ENCODE peak calls at places on chromosome 14, in six cellular contexts. G is HL-60, V is cardiac fibroblast, A is AG10803, N is fibroblast of the conjunctiva, E is lower lobe of right lung. T is an unnamed sample.

GRCh38 chr14:62015248-62015647 is 253.0 kb downstream of the SNAPC1 start:
- DNase-seq in G (no peak), V (no peak), A (peak; percentile 52), N (no peak), E (no peak), T (no peak)

GRCh38 chr14:99727096-99727870 is 43.2 kb downstream of the CYP46A1 start:
- DNase-seq in G (no peak), V (no peak), A (no peak), N (no peak), E (peak; percentile 28), T (no peak)

GRCh38 chr14:36773136-36773540 is 111.5 kb downstream of the PAX9 start:
- DNase-seq in G (no peak), V (no peak), A (peak; percentile 18), N (no peak), E (no peak), T (no peak)

GRCh38 chr14:96584199-96584906 is 82.2 kb downstream of the PAPOLA start:
- DNase-seq in G (peak; percentile 12), V (peak; percentile 13), A (no peak), N (no peak), E (no peak), T (peak; percentile 26)

GRCh38 chr14:104650057-104650980 is 39.1 kb upstream of the INF2 start:
- DNase-seq in G (no peak), V (peak; percentile 58), A (peak; percentile 28), N (peak; percentile 14), E (peak; percentile 69), T (no peak)

GRCh38 chr14:61524211-61524806 is 171.0 kb upstream of the HIF1A start:
- DNase-seq in G (no peak), V (peak; percentile 87), A (peak; percentile 82), N (no peak), E (no peak), T (no peak)

GRCh38 chr14:81427348-81428058 is 27.4 kb upstream of the STON2 start:
- DNase-seq in G (no peak), V (no peak), A (no peak), N (no peak), E (peak; percentile 48), T (no peak)

GRCh38 chr14:55609681-55610080 is 29.7 kb downstream of the KTN1 start:
- DNase-seq in G (no peak), V (peak; percentile 64), A (peak; percentile 63), N (no peak), E (no peak), T (no peak)

GRCh38 chr14:73762375-73762822 is 48.2 kb upstream of the PNMA1 start:
- DNase-seq in G (no peak), V (no peak), A (no peak), N (no peak), E (no peak), T (peak; percentile 11)

GRCh38 chr14:68823434-68824206 is 30.8 kb upstream of the ZFP36L1 start:
- DNase-seq in G (no peak), V (no peak), A (no peak), N (no peak), E (no peak), T (no peak)

GRCh38 chr14:100376751-100377171 is 53.6 kb downstream of the SLC25A47 start:
- DNase-seq in G (no peak), V (peak; percentile 46), A (peak; percentile 29), N (no peak), E (no peak), T (no peak)

GRCh38 chr14:103209054-103209453 is 85.8 kb downstream of the TNFAIP2 start:
- DNase-seq in G (no peak), V (no peak), A (peak; percentile 23), N (no peak), E (no peak), T (no peak)

GRCh38 chr14:74501135-74501614 is 7.6 kb downstream of the ISCA2 start:
- DNase-seq in G (no peak), V (peak; percentile 88), A (peak; percentile 71), N (peak; percentile 75), E (peak; percentile 83), T (no peak)

GRCh38 chr14:81868172-81868571 is 334.5 kb upstream of the SEL1L start:
- DNase-seq in G (no peak), V (no peak), A (no peak), N (no peak), E (no peak), T (no peak)

GRCh38 chr14:105041841-105042765 is 21.2 kb upstream of the CDCA4 start:
- DNase-seq in G (no peak), V (no peak), A (no peak), N (peak; percentile 23), E (peak; percentile 26), T (no peak)

GRCh38 chr14:104769324-104770071 is 16.6 kb downstream of the SIVA1 start:
- DNase-seq in G (no peak), V (no peak), A (no peak), N (no peak), E (no peak), T (no peak)

T was measured in AML-193.